ENCODE peak calls at places on chromosomes 3 and 15, in five cellular contexts. F is PC-9, Y is neuronal stem cell, O is mesenchymal stem cell, P is OCI-LY7. H is an unnamed sample.

GRCh38 chr15:70748281-70748747 is 15.0 kb downstream of the UACA start:
- DNase-seq in Y (no peak), P (no peak), O (no peak), F (no peak), H (no peak)

GRCh38 chr3:105775368-105775767 is 93.4 kb downstream of the CBLB start:
- DNase-seq in F (no peak), O (no peak), Y (no peak), P (no peak), H (no peak)

GRCh38 chr15:77029166-77030041 is 34.5 kb downstream of the PSTPIP1 start:
- DNase-seq in F (peak; percentile 44), Y (no peak), P (no peak), O (no peak), H (no peak)

GRCh38 chr3:133840767-133841166 is 35.2 kb downstream of the SRPRB start:
- DNase-seq in P (no peak), F (no peak), Y (no peak), O (no peak), H (peak; percentile 25)

GRCh38 chr15:98207928-98208327 is 247.4 kb downstream of the ARRDC4 start:
- DNase-seq in O (no peak), P (no peak), F (no peak), Y (no peak), H (no peak)

GRCh38 chr3:170226426-170226960 is 4.3 kb downstream of the PRKCI start:
- DNase-seq in Y (no peak), P (no peak), O (no peak), F (no peak), H (peak; percentile 87)

GRCh38 chr15:33516563-33516962 is 205.8 kb downstream of the RYR3 start:
- DNase-seq in F (no peak), P (no peak), Y (no peak), O (no peak), H (no peak)

GRCh38 chr3:112514527-112515128 is 15.4 kb upstream of the BTLA start:
- DNase-seq in Y (no peak), P (no peak), O (peak; percentile 7), F (no peak), H (no peak)

GRCh38 chr15:22231603-22232002 is 151.3 kb downstream of the OR4M2 start:
- DNase-seq in Y (no peak), P (no peak), F (no peak), O (no peak), H (no peak)

GRCh38 chr15:72782274-72782992 is 1.1 kb downstream of the ADPGK start:
- DNase-seq in P (no peak), Y (no peak), F (no peak), O (no peak), H (peak; percentile 71)

GRCh38 chr3:64988188-64988587 is 300.4 kb upstream of the ADAMTS9 start:
- DNase-seq in P (no peak), Y (no peak), O (peak; percentile 18), F (no peak), H (no peak)

GRCh38 chr15:62241135-62241770 is 76.2 kb upstream of the C2CD4B start:
- DNase-seq in O (peak; percentile 16), P (peak; percentile 2), F (peak; percentile 17), Y (peak; percentile 5), H (no peak)

GRCh38 chr15:48922046-48922445 is 41.7 kb downstream of the SHC4 start:
- DNase-seq in P (no peak), F (no peak), Y (no peak), O (no peak), H (no peak)

GRCh38 chr3:25094932-25095690 is 333.0 kb upstream of the RARB start:
- DNase-seq in O (no peak), P (no peak), Y (no peak), F (no peak), H (no peak)

GRCh38 chr15:34804776-34805175 is 9.4 kb upstream of the ACTC1 start:
- DNase-seq in O (no peak), F (no peak), P (no peak), Y (no peak), H (no peak)

GRCh38 chr3:194058189-194058571 is 77.8 kb upstream of the HES1 start:
- DNase-seq in Y (peak; percentile 72), P (peak; percentile 67), F (peak; percentile 41), O (peak; percentile 68), H (peak; percentile 81)

GRCh38 chr3:123749716-123750115 is 134.4 kb downstream of the MYLK start:
- DNase-seq in Y (no peak), F (peak; percentile 37), O (peak; percentile 93), P (no peak), H (peak; percentile 79)

GRCh38 chr3:43748179-43748578 is 57.4 kb downstream of the ABHD5 start:
- DNase-seq in Y (no peak), O (peak; percentile 29), F (no peak), P (no peak), H (peak; percentile 89)

GRCh38 chr3:47042231-47042791 is 62.8 kb downstream of the NBEAL2 start:
- DNase-seq in O (no peak), Y (no peak), P (no peak), F (no peak), H (no peak)

GRCh38 chr15:67999320-68000100 is 54.6 kb upstream of the PIAS1 start:
- DNase-seq in F (no peak), O (no peak), P (no peak), Y (no peak), H (no peak)

GRCh38 chr15:78618064-78618463 is 2.7 kb downstream of the CHRNA3 start:
- DNase-seq in Y (no peak), F (no peak), P (no peak), O (no peak), H (no peak)

GRCh38 chr3:32410367-32411246 is 19.0 kb downstream of the CMTM7 start:
- DNase-seq in F (no peak), Y (no peak), P (no peak), O (no peak), H (no peak)

GRCh38 chr15:94576889-94577533 is 345.6 kb downstream of the MCTP2 start:
- DNase-seq in P (peak; percentile 64), F (peak; percentile 8), Y (peak; percentile 12), O (no peak), H (peak; percentile 36)

GRCh38 chr3:156643729-156644389 is 30.5 kb upstream of the TIPARP start:
- DNase-seq in P (no peak), F (no peak), Y (no peak), O (peak; percentile 84), H (peak; percentile 83)

GRCh38 chr3:52062499-52062898 is 6.1 kb upstream of the DUSP7 start:
- DNase-seq in P (peak; percentile 19), F (peak; percentile 81), O (peak; percentile 86), Y (no peak), H (peak; percentile 99)

GRCh38 chr3:58659051-58659675 is 7.4 kb downstream of the FAM3D start:
- DNase-seq in Y (no peak), P (no peak), O (peak; percentile 18), F (peak; percentile 10), H (peak; percentile 89)

GRCh38 chr3:71304684-71305083 is 278.8 kb downstream of the FOXP1 start:
- DNase-seq in Y (no peak), P (no peak), O (peak; percentile 54), F (no peak), H (no peak)

GRCh38 chr3:107488942-107489341 is 33.8 kb upstream of the BBX start:
- DNase-seq in Y (no peak), P (no peak), F (no peak), O (no peak), H (no peak)

GRCh38 chr3:75985432-75985831 is 200.1 kb upstream of the ZNF717 start:
- DNase-seq in Y (no peak), O (peak; percentile 3), F (no peak), P (no peak), H (no peak)

GRCh38 chr3:150135321-150135721 is 164.6 kb upstream of the PFN2 start:
- DNase-seq in P (no peak), O (peak; percentile 83), Y (no peak), F (no peak), H (no peak)

GRCh38 chr3:127674099-127674792 is 1.5 kb downstream of the ABTB1 start:
- DNase-seq in F (no peak), Y (no peak), P (no peak), O (no peak), H (peak; percentile 23)

DNA sequence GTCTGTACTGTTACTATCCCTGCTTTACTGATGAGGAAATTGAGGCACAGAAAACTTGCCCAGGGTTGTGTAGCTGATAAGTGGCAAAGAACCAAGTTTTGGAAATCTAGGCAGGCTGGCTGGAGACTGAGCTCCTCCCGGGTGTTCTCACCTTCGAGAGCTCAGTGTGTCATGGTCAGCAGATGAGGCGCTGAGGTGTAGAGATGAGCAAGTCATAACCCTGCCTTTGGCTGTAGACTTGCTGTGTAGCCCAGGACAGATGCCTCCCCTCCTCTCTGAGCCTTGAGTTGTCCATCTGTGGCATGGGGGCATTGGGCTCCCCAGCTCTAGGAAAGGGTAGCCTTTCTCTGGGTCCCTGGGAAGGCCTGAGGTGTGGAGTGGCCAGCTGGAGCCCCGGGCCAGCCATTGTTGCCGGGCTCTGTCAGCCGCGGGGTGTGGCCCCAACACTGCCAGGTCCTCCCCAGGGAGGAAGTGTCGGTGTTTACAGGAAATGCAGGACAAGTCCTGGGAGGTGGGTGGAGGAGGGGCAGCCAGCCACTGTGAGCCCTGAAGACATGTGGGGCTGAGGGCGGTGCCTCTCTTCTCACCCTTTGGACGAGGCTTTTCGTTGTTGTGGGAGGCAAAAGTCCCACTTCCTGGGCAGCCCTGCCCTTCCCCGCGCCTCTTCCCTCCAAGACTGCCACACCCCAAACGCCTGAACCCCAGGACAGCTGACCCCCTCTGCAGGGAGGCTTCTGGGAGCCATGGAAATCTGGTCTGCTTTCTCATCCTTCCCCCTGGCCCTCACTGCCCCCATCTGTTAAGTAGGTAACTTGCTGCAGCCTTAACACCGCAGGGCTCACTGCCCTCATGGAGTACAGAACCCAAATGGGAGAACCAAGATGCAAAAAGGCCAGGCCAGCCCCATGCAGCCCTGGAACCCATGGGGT is 29.1 kb downstream of the FGD5 start:
- DNase-seq in Y (no peak), P (peak; percentile 40), O (no peak), F (peak; percentile 18), H (no peak)
- H2AFZ ChIP-seq in Y (peak overlapping the region; percentile 67), P (no peak overlapping the region), O (peak overlapping the region; percentile 88), F (no peak overlapping the region), H (no peak overlapping the region)

GRCh38 chr15:66461917-66462316 is 35.6 kb downstream of the SNAPC5 start:
- DNase-seq in O (peak; percentile 29), P (no peak), Y (no peak), F (peak; percentile 72), H (peak; percentile 26)
- H3K4me2 ChIP-seq in O (no peak overlapping the region), P (no peak overlapping the region), Y (no peak overlapping the region), F (peak overlapping the region; percentile 70), H (no peak overlapping the region)

GRCh38 chr15:51267714-51268105 is 70.7 kb downstream of the CYP19A1 start:
- DNase-seq in O (no peak), F (peak; percentile 18), Y (no peak), P (no peak), H (peak; percentile 66)
- H3K4me3 ChIP-seq in O (peak overlapping the region; percentile 79), F (no peak overlapping the region), Y (peak overlapping the region; percentile 71), P (no peak overlapping the region), H (peak overlapping the region; percentile 78)

GRCh38 chr3:67018105-67018788 is 20.1 kb downstream of the KBTBD8 start:
- DNase-seq in F (no peak), Y (no peak), O (peak; percentile 16), P (peak; percentile 58), H (no peak)
- H2AFZ ChIP-seq in F (no peak overlapping the region), Y (peak overlapping the region; percentile 46), O (no peak overlapping the region), P (peak overlapping the region; percentile 77), H (peak overlapping the region; percentile 62)

GRCh38 chr15:63382966-63383710 is 1.5 kb upstream of the CA12 start:
- DNase-seq in O (no peak), Y (no peak), P (no peak), F (no peak), H (peak; percentile 83)
- H3K4me2 ChIP-seq in O (no peak overlapping the region), Y (no peak overlapping the region), P (no peak overlapping the region), F (no peak overlapping the region), H (peak overlapping the region; percentile 41)